ENCODE peak calls at places on chromosomes 6 and 20, in seven cellular contexts. X is cardiac muscle cell, F is left ventricle myocardium inferior, Y is stomach, V is colonic mucosa, P is A549, M is suprapubic skin. O is an unnamed sample. For H3K4me1, the result is how much of the 10 kb centered on the place peaks cover.

GRCh38 chr20:56418385-56418861 is 6.4 kb downstream of the CASS4 start:
- DNase-seq in P (no peak), F (no peak), V (no peak), M (no peak), X (no peak), Y (no peak), O (no peak)

GRCh38 chr6:89298680-89299450 is 16.2 kb downstream of the GABRR2 start:
- DNase-seq in P (peak), X (no peak), M (no peak), V (no peak), Y (no peak), F (no peak), O (no peak)

GRCh38 chr6:3744211-3744900 is 7.2 kb downstream of the PXDC1 start:
- DNase-seq in X (no peak), M (peak), Y (no peak), F (no peak), V (no peak), P (no peak), O (no peak)

GRCh38 chr20:23528867-23529431 is 38.0 kb downstream of the CST8 start:
- DNase-seq in P (peak), Y (no peak), F (no peak), M (no peak), X (no peak), V (no peak), O (no peak)

GRCh38 chr20:46111028-46111835 is 6.9 kb upstream of the CD40 start:
- DNase-seq in Y (no peak), F (no peak), V (peak), X (no peak), M (no peak), P (no peak), O (peak)

GRCh38 chr6:37059344-37060194 is 54.1 kb downstream of the FGD2 start:
- DNase-seq in F (peak), X (peak), P (peak), M (no peak), Y (peak), V (peak), O (peak)

GRCh38 chr20:59770851-59771250 is 162.6 kb downstream of the SYCP2 start:
- DNase-seq in Y (no peak), X (no peak), V (no peak), F (no peak), P (no peak), M (no peak), O (no peak)

GRCh38 chr6:14709066-14709670 is 536.7 kb upstream of the JARID2 start:
- DNase-seq in M (no peak), Y (no peak), X (no peak), V (no peak), P (no peak), F (no peak), O (no peak)

GRCh38 chr20:62318411-62319345 is 15.9 kb downstream of the ADRM1 start:
- DNase-seq in P (peak), X (no peak), V (no peak), M (no peak), F (no peak), Y (no peak), O (no peak)

GRCh38 chr6:121680058-121680457 is 244.6 kb downstream of the GJA1 start:
- DNase-seq in X (no peak), P (no peak), Y (no peak), M (no peak), F (no peak), V (no peak), O (no peak)

GRCh38 chr6:55011034-55011433 is 163.3 kb upstream of the HCRTR2 start:
- DNase-seq in P (no peak), M (no peak), X (no peak), F (no peak), Y (no peak), V (no peak), O (no peak)

GRCh38 chr20:17109307-17109706 is 117.5 kb upstream of the PCSK2 start:
- DNase-seq in P (no peak), Y (no peak), X (no peak), F (no peak), M (no peak), V (no peak), O (no peak)

GRCh38 chr6:34065470-34066283 is 80.2 kb downstream of the GRM4 start:
- DNase-seq in P (no peak), M (no peak), V (no peak), X (no peak), Y (no peak), F (peak), O (no peak)

GRCh38 chr6:44397424-44398169 is 10.1 kb downstream of the CDC5L start:
- DNase-seq in M (no peak), V (no peak), F (no peak), Y (no peak), P (no peak), X (no peak), O (no peak)

GRCh38 chr6:79558099-79558498 is 20.9 kb upstream of the LCA5 start:
- DNase-seq in X (no peak), F (no peak), Y (no peak), P (no peak), V (no peak), M (no peak), O (no peak)
- H3K4me1 ChIP-seq in X (under half), F (under half), Y (under half), P (under half), V (under half), M (under half), O (under half)

DNA sequence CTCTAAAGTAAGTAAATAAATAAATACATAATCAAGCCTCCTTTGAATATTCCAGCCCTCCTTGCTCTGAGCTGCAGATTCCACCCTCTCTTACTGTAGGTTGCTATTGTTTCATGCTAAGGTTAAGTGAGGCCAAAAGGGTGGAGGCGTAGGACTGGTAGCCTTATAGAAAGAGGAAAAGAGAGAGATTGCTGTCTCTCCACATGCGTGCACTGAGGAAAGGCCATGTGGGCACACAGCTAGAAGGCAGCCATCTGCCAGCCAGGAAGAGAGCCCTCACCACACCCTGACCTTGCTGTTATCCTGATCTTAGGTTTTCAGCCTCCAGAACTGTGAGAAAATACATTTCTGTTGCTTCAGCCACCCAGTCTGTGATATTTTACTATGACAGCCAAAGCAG is 87.4 kb upstream of the SHLD1 start:
- DNase-seq in M (no peak), F (no peak), Y (no peak), X (no peak), V (no peak), P (no peak), O (no peak)
- TF ChIP-seq CTCF in M (no peak), F (no peak), Y (no peak), X (no peak), V (no peak), P (no peak), O (no peak)

GRCh38 chr6:167705211-167705750 is 121.4 kb upstream of the AFDN start:
- DNase-seq in M (peak), V (no peak), Y (no peak), P (no peak), F (no peak), X (no peak), O (no peak)
- H3K4me1 ChIP-seq in M (under half), V (under half), Y (under half), P (under half), F (under half), X (under half), O (under half)

GRCh38 chr6:79432726-79433125 is 104.5 kb downstream of the LCA5 start:
- DNase-seq in Y (no peak), X (no peak), M (no peak), F (no peak), P (no peak), V (no peak), O (no peak)

GRCh38 chr6:79427721-79428120 is 109.5 kb downstream of the LCA5 start:
- DNase-seq in F (no peak), X (no peak), M (no peak), Y (no peak), V (no peak), P (no peak), O (no peak)

GRCh38 chr6:79426625-79427278 is 110.5 kb downstream of the LCA5 start:
- DNase-seq in F (no peak), X (no peak), Y (no peak), V (no peak), P (no peak), M (no peak), O (no peak)

GRCh38 chr6:79430913-79431312 is 106.3 kb downstream of the LCA5 start:
- DNase-seq in P (no peak), V (no peak), Y (no peak), F (no peak), M (no peak), X (no peak), O (no peak)

DNA sequence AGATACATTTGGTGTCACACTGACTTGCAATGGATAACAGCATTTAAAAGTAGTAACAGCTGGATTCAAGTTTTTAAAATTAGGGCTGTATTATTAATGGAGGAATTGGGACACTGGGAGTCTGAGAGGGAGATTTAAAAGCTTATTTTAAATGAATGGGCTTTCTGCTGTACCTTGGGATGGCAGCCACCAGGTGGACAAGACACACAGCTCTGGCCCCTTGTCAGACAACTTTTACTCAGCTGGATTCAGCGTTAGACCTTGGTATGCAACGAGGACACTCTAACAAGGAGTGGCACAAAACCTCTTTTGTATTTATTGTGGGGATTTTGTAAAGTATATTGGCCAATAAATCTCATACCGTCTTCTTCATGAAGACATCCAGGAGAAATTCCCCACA is 105.8 kb downstream of the LCA5 start:
- DNase-seq in F (no peak), X (peak), P (peak), M (no peak), Y (no peak), V (no peak), O (no peak)
- TF ChIP-seq CTCF in F (no peak), X (no peak), P (no peak), M (no peak), Y (no peak), V (no peak), O (no peak)

GRCh38 chr20:63896136-63896890 is 1.4 kb downstream of the DNAJC5 start:
- DNase-seq in P (no peak), F (peak), V (peak), M (no peak), Y (peak), X (peak), O (peak)
- H3K4me1 ChIP-seq in P (under half), F (half or more), V (under half), M (under half), Y (half or more), X (under half), O (under half)

O was measured in adrenal gland.